ENCODE peak calls at places on chromosomes 3 and 15, in six cellular contexts. U is pancreas; Z is esophagus mucosa; L is aorta; K is CD4-positive, CD25-positive, alpha-beta regulatory T cell; X is CD4-positive, alpha-beta T cell. Q is an unnamed sample.

GRCh38 chr3:104133004-104133403 is 1233.7 kb upstream of the ALCAM start:
- ATAC-seq in U (no peak), Z (no peak), L (no peak), K (no peak), X (no peak), Q (no peak)

GRCh38 chr3:121757087-121757811 is 7.7 kb upstream of the GOLGB1 start:
- ATAC-seq in U (peak), Z (no peak), L (no peak), K (no peak), X (no peak), Q (no peak)

GRCh38 chr3:128800241-128801187 is 74.5 kb downstream of the RAB7A start:
- ATAC-seq in U (no peak), Z (no peak), L (no peak), K (no peak), X (no peak), Q (peak)

GRCh38 chr3:47436180-47436579 is 39.6 kb downstream of the SCAP start:
- ATAC-seq in U (no peak), Z (no peak), L (no peak), K (no peak), X (no peak), Q (no peak)

GRCh38 chr3:119220970-119221667 is 19.6 kb downstream of the B4GALT4 start:
- ATAC-seq in U (peak), Z (no peak), L (no peak), K (no peak), X (no peak), Q (no peak)

GRCh38 chr3:119827209-119827608 is 45.3 kb downstream of the NR1I2 start:
- ATAC-seq in U (no peak), Z (no peak), L (no peak), K (no peak), X (no peak), Q (no peak)

GRCh38 chr3:124467980-124468902 is 262.0 kb upstream of the UMPS start:
- ATAC-seq in U (peak), Z (peak), L (peak), K (no peak), X (no peak), Q (peak)

GRCh38 chr15:57522148-57522547 is 69.6 kb upstream of the MYZAP start:
- ATAC-seq in U (peak), Z (peak), L (no peak), K (no peak), X (no peak), Q (no peak)

GRCh38 chr15:99253381-99254090 is 2.3 kb downstream of the LRRC28 start:
- ATAC-seq in U (no peak), Z (no peak), L (no peak), K (no peak), X (no peak), Q (no peak)